ENCODE peak calls at places on chromosomes 13 and 19, in six cellular contexts. O is heart left ventricle, K is NB4, B is cardiac fibroblast, S is breast epithelium, R is mucosa of descending colon. C is an unnamed sample.

GRCh38 chr13:110415669-110416068 is 108.6 kb downstream of the COL4A2 start:
- DNase-seq in O (no peak), K (no peak), B (no peak), S (no peak), R (no peak), C (no peak)

GRCh38 chr19:5143471-5144411 is 174.8 kb downstream of the KDM4B start:
- DNase-seq in O (peak), K (peak), B (no peak), S (no peak), R (peak), C (no peak)

GRCh38 chr13:44273991-44274810 is 99.4 kb upstream of the SERP2 start:
- DNase-seq in O (no peak), K (no peak), B (peak), S (no peak), R (peak), C (no peak)

GRCh38 chr19:47531640-47532387 is 17.0 kb upstream of the NAPA start:
- DNase-seq in O (no peak), K (peak), B (peak), S (no peak), R (no peak), C (no peak)

GRCh38 chr13:59494560-59494970 is 669.2 kb downstream of the DIAPH3 start:
- DNase-seq in O (peak), K (no peak), B (peak), S (no peak), R (no peak), C (no peak)

GRCh38 chr13:51874651-51875050 is 12.9 kb downstream of the CCDC70 start:
- DNase-seq in O (no peak), K (no peak), B (no peak), S (no peak), R (no peak), C (no peak)

GRCh38 chr13:20136781-20137703 is 23.8 kb downstream of the GJA3 start:
- DNase-seq in O (no peak), K (peak), B (no peak), S (no peak), R (peak), C (no peak)

GRCh38 chr19:38265213-38265861 is 964 bp downstream of the SPINT2 start:
- DNase-seq in O (no peak), K (no peak), B (no peak), S (no peak), R (peak), C (no peak)

GRCh38 chr19:52689804-52690394 is 44.9 kb downstream of the ZNF611 start:
- DNase-seq in O (peak), K (peak), B (no peak), S (peak), R (peak), C (no peak)

GRCh38 chr13:49683489-49683888 is 7.8 kb downstream of the EBPL start:
- DNase-seq in O (no peak), K (no peak), B (no peak), S (no peak), R (no peak), C (no peak)

GRCh38 chr19:49560358-49560900 is 19.9 kb downstream of the NOSIP start:
- DNase-seq in O (peak), K (no peak), B (no peak), S (no peak), R (peak), C (no peak)

GRCh38 chr13:37382156-37382555 is 216.4 kb downstream of the POSTN start:
- DNase-seq in O (no peak), K (no peak), B (no peak), S (no peak), R (no peak), C (no peak)

GRCh38 chr13:111397202-111397880 is 76.9 kb downstream of the TEX29 start:
- DNase-seq in O (no peak), K (no peak), B (no peak), S (no peak), R (no peak), C (no peak)

GRCh38 chr13:113157929-113158747 is at the start of gene PROZ:
- DNase-seq in O (no peak), K (no peak), B (no peak), S (no peak), R (no peak), C (no peak)

GRCh38 chr19:51122112-51122981 is 2.4 kb upstream of the SIGLEC9 start:
- DNase-seq in O (no peak), K (peak), B (peak), S (no peak), R (no peak), C (no peak)

GRCh38 chr19:31127132-31127967 is 221.9 kb downstream of the TSHZ3 start:
- DNase-seq in O (no peak), K (no peak), B (peak), S (no peak), R (peak), C (no peak)

GRCh38 chr19:35903550-35904179 is 1.3 kb downstream of the HCST start:
- DNase-seq in O (peak), K (peak), B (peak), S (no peak), R (peak), C (no peak)

GRCh38 chr19:55528030-55528801 is 8.7 kb downstream of the SBK2 start:
- DNase-seq in O (no peak), K (no peak), B (no peak), S (no peak), R (no peak), C (no peak)

GRCh38 chr19:11299946-11300810 is 4.2 kb downstream of the TSPAN16 start:
- DNase-seq in O (no peak), K (no peak), B (no peak), S (no peak), R (no peak), C (no peak)

GRCh38 chr19:6587998-6588507 is 2.9 kb downstream of the CD70 start:
- DNase-seq in O (no peak), K (no peak), B (no peak), S (no peak), R (no peak), C (no peak)

GRCh38 chr13:66424417-66424816 is 805.7 kb downstream of the PCDH9 start:
- DNase-seq in O (no peak), K (no peak), B (peak), S (no peak), R (no peak), C (no peak)

GRCh38 chr19:55156202-55157063 is 1.1 kb downstream of the TNNI3 start:
- DNase-seq in O (peak), K (no peak), B (peak), S (no peak), R (peak), C (no peak)

GRCh38 chr19:6976197-6976596 is 45.0 kb downstream of the MBD3L2B start:
- DNase-seq in O (no peak), K (no peak), B (no peak), S (no peak), R (no peak), C (no peak)

GRCh38 chr13:42740753-42741152 is 40.6 kb upstream of the FAM216B start:
- DNase-seq in O (peak), K (peak), B (peak), S (no peak), R (peak), C (no peak)

GRCh38 chr19:51157265-51157664 is 15.2 kb downstream of the SIGLEC7 start:
- DNase-seq in O (no peak), K (no peak), B (no peak), S (no peak), R (no peak), C (no peak)

GRCh38 chr13:47000166-47000565 is 103.3 kb upstream of the HTR2A start:
- DNase-seq in O (no peak), K (no peak), B (no peak), S (no peak), R (no peak), C (no peak)

GRCh38 chr13:46797468-46798237 is 692 bp upstream of the ESD start:
- DNase-seq in O (no peak), K (peak), B (no peak), S (no peak), R (peak), C (no peak)

GRCh38 chr19:55232284-55232597 is 3.7 kb upstream of the TMEM86B start:
- DNase-seq in O (no peak), K (no peak), B (no peak), S (no peak), R (no peak), C (no peak)

GRCh38 chr19:11191273-11191755 is 6.0 kb downstream of the KANK2 start:
- DNase-seq in O (peak), K (no peak), B (peak), S (no peak), R (peak), C (no peak)

DNA sequence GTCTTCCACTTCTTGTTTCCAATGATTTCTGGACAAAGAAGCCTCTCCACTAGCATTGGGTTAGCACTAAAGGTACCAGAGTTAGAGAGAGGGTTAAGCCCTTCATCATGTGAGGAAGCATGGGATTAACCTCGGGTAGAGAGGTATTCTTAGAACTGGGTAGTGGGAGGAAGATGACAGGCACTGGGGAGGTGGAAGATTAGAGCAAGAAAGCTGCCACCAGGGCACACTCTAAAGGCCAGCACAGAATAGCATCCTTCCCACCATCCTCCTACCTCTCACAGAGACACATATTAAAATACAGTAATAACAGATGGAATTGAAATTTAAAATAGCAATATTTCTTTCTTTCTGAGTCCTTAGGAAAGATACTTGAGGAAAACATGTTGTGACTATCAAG is 84.5 kb upstream of the PCDH20 start:
- DNase-seq in O (no peak), K (no peak), B (no peak), S (no peak), R (no peak), C (no peak)
- TF ChIP-seq CTCF in O (no peak), K (no peak), B (no peak), S (no peak), R (no peak), C (no peak)

GRCh38 chr19:45766293-45766918 is 2.6 kb downstream of the SIX5 start:
- DNase-seq in O (peak), K (no peak), B (no peak), S (no peak), R (no peak), C (no peak)
- TF ChIP-seq CTCF in O (no peak), K (no peak), B (no peak), S (no peak), R (no peak), C (no peak)

GRCh38 chr13:102825400-102825799 is 20.4 kb upstream of the ERCC5 start:
- DNase-seq in O (no peak), K (no peak), B (no peak), S (no peak), R (no peak), C (no peak)

GRCh38 chr13:102825921-102826706 is 19.7 kb upstream of the ERCC5 start:
- DNase-seq in O (no peak), K (peak), B (peak), S (no peak), R (no peak), C (no peak)

GRCh38 chr13:102836471-102836870 is 9.4 kb upstream of the ERCC5 start:
- DNase-seq in O (no peak), K (no peak), B (no peak), S (no peak), R (no peak), C (no peak)

GRCh38 chr13:102830646-102831045 is 15.2 kb upstream of the ERCC5 start:
- DNase-seq in O (no peak), K (no peak), B (peak), S (no peak), R (peak), C (no peak)
- TF ChIP-seq CTCF in O (no peak), K (no peak), B (no peak), S (no peak), R (no peak), C (no peak)

GRCh38 chr19:39532233-39533002 is at the start of gene EID2B:
- DNase-seq in O (peak), K (peak), B (peak), S (peak), R (peak), C (peak)

GRCh38 chr19:39533791-39534190 is 1.1 kb upstream of the EID2B start:
- DNase-seq in O (no peak), K (no peak), B (no peak), S (no peak), R (no peak), C (no peak)

GRCh38 chr19:39531834-39532232 is 819 bp downstream of the EID2B start:
- DNase-seq in O (no peak), K (no peak), B (peak), S (peak), R (no peak), C (no peak)

GRCh38 chr19:39533003-39533512 is 406 bp upstream of the EID2B start:
- DNase-seq in O (no peak), K (no peak), B (no peak), S (no peak), R (no peak), C (no peak)
- TF ChIP-seq CTCF in O (no peak), K (no peak), B (no peak), S (no peak), R (no peak), C (no peak)

GRCh38 chr13:80823472-80823871 is 482.5 kb upstream of the SPRY2 start:
- DNase-seq in O (no peak), K (no peak), B (peak), S (no peak), R (no peak), C (no peak)

GRCh38 chr13:80814541-80814940 is 473.6 kb upstream of the SPRY2 start:
- DNase-seq in O (no peak), K (no peak), B (peak), S (no peak), R (no peak), C (no peak)

GRCh38 chr13:80817979-80818378 is 477.1 kb upstream of the SPRY2 start:
- DNase-seq in O (no peak), K (no peak), B (no peak), S (no peak), R (no peak), C (no peak)
- TF ChIP-seq CTCF in O (no peak), K (no peak), B (no peak), S (no peak), R (no peak), C (no peak)

GRCh38 chr19:21907516-21907915 is 71.5 kb upstream of the ZNF43 start:
- DNase-seq in O (no peak), K (no peak), B (no peak), S (no peak), R (no peak), C (no peak)

GRCh38 chr19:21910318-21910717 is 74.3 kb upstream of the ZNF43 start:
- DNase-seq in O (no peak), K (no peak), B (no peak), S (no peak), R (no peak), C (no peak)

GRCh38 chr19:21908066-21908465 is 72.1 kb upstream of the ZNF43 start:
- DNase-seq in O (no peak), K (no peak), B (no peak), S (no peak), R (no peak), C (no peak)

GRCh38 chr19:21915411-21915810 is 79.4 kb upstream of the ZNF43 start:
- DNase-seq in O (no peak), K (no peak), B (no peak), S (no peak), R (no peak), C (no peak)

DNA sequence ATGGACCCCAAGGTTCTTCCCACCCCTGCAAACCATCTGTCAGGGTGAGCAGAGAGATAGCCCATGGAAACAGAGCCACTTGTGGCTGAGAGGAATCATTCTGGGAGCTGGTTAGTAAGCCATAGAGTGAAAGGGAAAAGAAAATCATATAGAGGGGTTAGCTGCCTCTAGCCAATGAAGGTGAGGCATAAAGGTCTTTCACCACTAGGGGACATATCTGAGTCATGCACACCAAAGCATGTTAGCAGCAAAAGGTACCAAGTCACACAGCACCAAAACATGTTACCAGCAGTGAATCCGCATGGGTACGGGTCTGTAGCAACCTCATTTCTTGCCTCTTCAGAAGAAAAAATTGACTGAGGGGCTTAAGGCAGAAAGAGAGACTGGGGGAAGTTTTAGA is 76.7 kb upstream of the ZNF43 start:
- DNase-seq in O (no peak), K (peak), B (no peak), S (no peak), R (no peak), C (no peak)
- TF ChIP-seq CTCF in O (no peak), K (peak), B (no peak), S (no peak), R (no peak), C (no peak)

GRCh38 chr13:30804474-30804873 is 69.1 kb downstream of the ALOX5AP start:
- DNase-seq in O (no peak), K (no peak), B (no peak), S (no peak), R (no peak), C (no peak)
- TF ChIP-seq CTCF in O (no peak), K (no peak), B (peak), S (no peak), R (no peak), C (no peak)

GRCh38 chr13:101916758-101917474 is 464.4 kb downstream of the ITGBL1 start:
- DNase-seq in O (no peak), K (no peak), B (no peak), S (no peak), R (no peak), C (no peak)
- TF ChIP-seq CTCF in O (no peak), K (no peak), B (no peak), S (no peak), R (no peak), C (no peak)

C was measured in D721Med.